ENCODE peak calls at places on chromosomes 12 and 14, in four cellular contexts. One of them, this sample, is unnamed.

GRCh38 chr12:87302126-87302732 is 727.0 kb downstream of the C12orf50 start:
- DNase-seq in stromal cell of bone marrow: no peak
- DNase-seq in fibroblast of the aortic adventitia: peak
- DNase-seq in HCEC 1CT: no peak
- DNase-seq in this sample: peak

GRCh38 chr14:63454863-63455622 is 88.1 kb downstream of the PPP2R5E start:
- DNase-seq in stromal cell of bone marrow: peak
- DNase-seq in fibroblast of the aortic adventitia: peak
- DNase-seq in HCEC 1CT: peak
- DNase-seq in this sample: peak

GRCh38 chr12:54977155-54977554 is 7.4 kb downstream of the TESPA1 start:
- DNase-seq in stromal cell of bone marrow: peak
- DNase-seq in fibroblast of the aortic adventitia: peak
- DNase-seq in HCEC 1CT: peak
- DNase-seq in this sample: peak

GRCh38 chr12:53828598-53828997 is 76.8 kb upstream of the CISTR start:
- DNase-seq in stromal cell of bone marrow: no peak
- DNase-seq in fibroblast of the aortic adventitia: no peak
- DNase-seq in HCEC 1CT: no peak
- DNase-seq in this sample: no peak

GRCh38 chr12:57620936-57621496 is 9.8 kb downstream of the ARHGEF25 start:
- DNase-seq in stromal cell of bone marrow: no peak
- DNase-seq in fibroblast of the aortic adventitia: no peak
- DNase-seq in HCEC 1CT: no peak
- DNase-seq in this sample: no peak

GRCh38 chr14:65423986-65424385 is 11.5 kb downstream of the FUT8 start:
- DNase-seq in stromal cell of bone marrow: no peak
- DNase-seq in fibroblast of the aortic adventitia: no peak
- DNase-seq in HCEC 1CT: no peak
- DNase-seq in this sample: no peak

GRCh38 chr14:40944521-40944920 is 662.2 kb upstream of the LRFN5 start:
- DNase-seq in stromal cell of bone marrow: no peak
- DNase-seq in fibroblast of the aortic adventitia: no peak
- DNase-seq in HCEC 1CT: no peak
- DNase-seq in this sample: no peak

GRCh38 chr14:69675877-69676416 is 64.6 kb downstream of the SUSD6 start:
- DNase-seq in stromal cell of bone marrow: no peak
- DNase-seq in fibroblast of the aortic adventitia: no peak
- DNase-seq in HCEC 1CT: no peak
- DNase-seq in this sample: no peak

GRCh38 chr14:34053666-34054065 is 102.8 kb upstream of the EGLN3 start:
- DNase-seq in stromal cell of bone marrow: no peak
- DNase-seq in fibroblast of the aortic adventitia: peak
- DNase-seq in HCEC 1CT: no peak
- DNase-seq in this sample: peak

GRCh38 chr12:125120566-125120965 is 55.3 kb downstream of the AACS start:
- DNase-seq in stromal cell of bone marrow: no peak
- DNase-seq in fibroblast of the aortic adventitia: no peak
- DNase-seq in HCEC 1CT: no peak
- DNase-seq in this sample: no peak

GRCh38 chr12:79886917-79887519 is 47.9 kb downstream of the PPP1R12A start:
- DNase-seq in stromal cell of bone marrow: peak
- DNase-seq in fibroblast of the aortic adventitia: peak
- DNase-seq in HCEC 1CT: peak
- DNase-seq in this sample: peak

GRCh38 chr14:41285193-41285748 is 321.4 kb upstream of the LRFN5 start:
- DNase-seq in stromal cell of bone marrow: peak
- DNase-seq in fibroblast of the aortic adventitia: peak
- DNase-seq in HCEC 1CT: no peak
- DNase-seq in this sample: peak

GRCh38 chr14:20998674-20999366 is at the start of gene SLC39A2:
- DNase-seq in stromal cell of bone marrow: peak
- DNase-seq in fibroblast of the aortic adventitia: peak
- DNase-seq in HCEC 1CT: peak
- DNase-seq in this sample: peak

GRCh38 chr12:113724703-113725556 is 241.2 kb downstream of the RBM19 start:
- DNase-seq in stromal cell of bone marrow: no peak
- DNase-seq in fibroblast of the aortic adventitia: no peak
- DNase-seq in HCEC 1CT: no peak
- DNase-seq in this sample: no peak

GRCh38 chr14:90193925-90194324 is 62.4 kb upstream of the PSMC1 start:
- DNase-seq in stromal cell of bone marrow: no peak
- DNase-seq in fibroblast of the aortic adventitia: no peak
- DNase-seq in HCEC 1CT: no peak
- DNase-seq in this sample: no peak

GRCh38 chr12:57224973-57225679 is 4.4 kb upstream of the SHMT2 start:
- DNase-seq in stromal cell of bone marrow: no peak
- DNase-seq in fibroblast of the aortic adventitia: no peak
- DNase-seq in HCEC 1CT: no peak
- DNase-seq in this sample: no peak

GRCh38 chr14:81390706-81391105 is 9.4 kb downstream of the STON2 start:
- DNase-seq in stromal cell of bone marrow: no peak
- DNase-seq in fibroblast of the aortic adventitia: no peak
- DNase-seq in HCEC 1CT: no peak
- DNase-seq in this sample: no peak

GRCh38 chr14:37198273-37198598 is 499 bp downstream of the MIPOL1 start:
- DNase-seq in stromal cell of bone marrow: no peak
- DNase-seq in fibroblast of the aortic adventitia: no peak
- DNase-seq in HCEC 1CT: no peak
- DNase-seq in this sample: no peak

GRCh38 chr12:57737467-57738141 is 938 bp downstream of the AGAP2 start:
- DNase-seq in stromal cell of bone marrow: no peak
- DNase-seq in fibroblast of the aortic adventitia: no peak
- DNase-seq in HCEC 1CT: no peak
- DNase-seq in this sample: no peak

GRCh38 chr14:94345344-94346072 is 22.4 kb upstream of the SERPINA6 start:
- DNase-seq in stromal cell of bone marrow: peak
- DNase-seq in fibroblast of the aortic adventitia: peak
- DNase-seq in HCEC 1CT: peak
- DNase-seq in this sample: peak